ENCODE peak calls at places on chromosomes 6 and 20, in eight cellular contexts. Q is progenitor cell of endocrine pancreas; K is GM20000; B is PC-9; W is mesothelial cell of epicardium; T is CD4-positive, alpha-beta T cell; F is A549; D is A673. E is an unnamed sample.

GRCh38 chr6:77034161-77034560 is 429.1 kb downstream of the HTR1B start:
- DNase-seq in Q (no peak), K (no peak), B (peak), W (no peak), T (no peak), F (no peak), D (no peak), E (no peak)

GRCh38 chr20:4022386-4023350 is 7.3 kb upstream of the RNF24 start:
- DNase-seq in Q (no peak), K (no peak), B (no peak), W (no peak), T (no peak), F (no peak), D (no peak), E (peak)

GRCh38 chr6:76840025-76840745 is 623.1 kb downstream of the HTR1B start:
- DNase-seq in Q (no peak), K (no peak), B (no peak), W (no peak), T (no peak), F (no peak), D (no peak), E (no peak)

GRCh38 chr20:8862092-8862491 is 206.8 kb upstream of the PLCB4 start:
- DNase-seq in Q (no peak), K (no peak), B (no peak), W (no peak), T (no peak), F (no peak), D (no peak), E (no peak)

GRCh38 chr6:129670634-129671033 is 39.3 kb downstream of the ARHGAP18 start:
- DNase-seq in Q (no peak), K (no peak), B (no peak), W (no peak), T (no peak), F (no peak), D (no peak), E (no peak)

GRCh38 chr20:60046011-60046413 is 87.8 kb downstream of the CDH26 start:
- DNase-seq in Q (no peak), K (no peak), B (no peak), W (no peak), T (no peak), F (no peak), D (no peak), E (no peak)

GRCh38 chr6:108937170-108937569 is 88.9 kb downstream of the ARMC2 start:
- DNase-seq in Q (no peak), K (no peak), B (no peak), W (no peak), T (no peak), F (no peak), D (no peak), E (no peak)

GRCh38 chr6:142045380-142046270 is 87.1 kb upstream of the GJE1 start:
- DNase-seq in Q (no peak), K (no peak), B (no peak), W (no peak), T (no peak), F (peak), D (peak), E (no peak)

GRCh38 chr6:161272600-161273355 is 1.1 kb downstream of the AGPAT4 start:
- DNase-seq in Q (no peak), K (no peak), B (no peak), W (no peak), T (no peak), F (no peak), D (no peak), E (no peak)

GRCh38 chr20:555933-556332 is 12.3 kb upstream of the CSNK2A1 start:
- DNase-seq in Q (no peak), K (no peak), B (no peak), W (no peak), T (no peak), F (no peak), D (peak), E (no peak)

GRCh38 chr6:116971959-116972358 is 94.9 kb downstream of the RFX6 start:
- DNase-seq in Q (no peak), K (peak), B (peak), W (no peak), T (no peak), F (peak), D (peak), E (no peak)

GRCh38 chr20:64180673-64181072 is 16.4 kb downstream of the MYT1 start:
- DNase-seq in Q (no peak), K (no peak), B (no peak), W (no peak), T (no peak), F (no peak), D (no peak), E (no peak)

GRCh38 chr6:7725849-7726415 is at the start of gene BMP6:
- DNase-seq in Q (peak), K (peak), B (peak), W (peak), T (peak), F (peak), D (peak), E (peak)

GRCh38 chr20:330233-331149 is 5.1 kb downstream of the SOX12 start:
- DNase-seq in Q (peak), K (peak), B (peak), W (no peak), T (peak), F (peak), D (peak), E (peak)

GRCh38 chr6:76852776-76853175 is 610.5 kb downstream of the HTR1B start:
- DNase-seq in Q (no peak), K (no peak), B (no peak), W (no peak), T (no peak), F (no peak), D (no peak), E (no peak)

GRCh38 chr6:117440558-117441525 is 15.1 kb upstream of the ROS1 start:
- DNase-seq in Q (no peak), K (no peak), B (no peak), W (no peak), T (no peak), F (peak), D (no peak), E (no peak)

GRCh38 chr6:102026649-102027048 is 633.1 kb downstream of the GRIK2 start:
- DNase-seq in Q (no peak), K (no peak), B (no peak), W (no peak), T (no peak), F (peak), D (peak), E (no peak)

GRCh38 chr6:110048221-110048875 is 70.2 kb downstream of the GPR6 start:
- DNase-seq in Q (no peak), K (no peak), B (no peak), W (no peak), T (no peak), F (no peak), D (peak), E (peak)

GRCh38 chr20:35663813-35664543 is 722 bp downstream of the CPNE1 start:
- DNase-seq in Q (peak), K (peak), B (peak), W (no peak), T (peak), F (peak), D (peak), E (peak)

GRCh38 chr6:137241481-137242011 is 22.4 kb upstream of the IFNGR1 start:
- DNase-seq in Q (no peak), K (no peak), B (no peak), W (no peak), T (no peak), F (peak), D (no peak), E (no peak)

GRCh38 chr6:169725270-169726048 is 1.2 kb upstream of the PHF10 start:
- DNase-seq in Q (peak), K (no peak), B (peak), W (no peak), T (no peak), F (peak), D (no peak), E (no peak)

GRCh38 chr6:152531659-152532058 is 105.5 kb downstream of the SYNE1 start:
- DNase-seq in Q (no peak), K (no peak), B (no peak), W (no peak), T (no peak), F (no peak), D (no peak), E (no peak)

GRCh38 chr6:134029495-134030455 is 22.6 kb downstream of the SLC2A12 start:
- DNase-seq in Q (no peak), K (no peak), B (no peak), W (no peak), T (no peak), F (peak), D (no peak), E (no peak)

GRCh38 chr6:13523826-13524622 is 36.6 kb upstream of the GFOD1 start:
- DNase-seq in Q (no peak), K (no peak), B (no peak), W (no peak), T (no peak), F (no peak), D (no peak), E (no peak)

GRCh38 chr20:13356591-13356990 is 135.5 kb downstream of the ISM1 start:
- DNase-seq in Q (no peak), K (no peak), B (no peak), W (no peak), T (no peak), F (no peak), D (no peak), E (no peak)

GRCh38 chr6:110544472-110544871 is 68.1 kb upstream of the SLC22A16 start:
- DNase-seq in Q (no peak), K (no peak), B (no peak), W (no peak), T (no peak), F (no peak), D (no peak), E (no peak)

GRCh38 chr6:136923116-136923953 is 1.2 kb downstream of the SLC35D3 start:
- DNase-seq in Q (no peak), K (peak), B (no peak), W (no peak), T (no peak), F (no peak), D (no peak), E (peak)

GRCh38 chr20:30487947-30488926 is 769.2 kb upstream of the DEFB115 start:
- DNase-seq in Q (no peak), K (no peak), B (no peak), W (no peak), T (no peak), F (no peak), D (no peak), E (peak)

GRCh38 chr6:150267686-150268561 is 100.9 kb upstream of the IYD start:
- DNase-seq in Q (no peak), K (no peak), B (no peak), W (no peak), T (no peak), F (no peak), D (peak), E (no peak)

GRCh38 chr6:311679-312220 is 19.5 kb downstream of the DUSP22 start:
- DNase-seq in Q (no peak), K (no peak), B (no peak), W (no peak), T (no peak), F (no peak), D (no peak), E (no peak)

GRCh38 chr6:145960918-145961604 is 3.1 kb downstream of the SHPRH start:
- DNase-seq in Q (no peak), K (no peak), B (no peak), W (no peak), T (no peak), F (no peak), D (no peak), E (no peak)

GRCh38 chr6:35021014-35021413 is 120.1 kb downstream of the TCP11 start:
- DNase-seq in Q (no peak), K (no peak), B (no peak), W (no peak), T (no peak), F (no peak), D (no peak), E (no peak)

GRCh38 chr6:169695131-169695530 is 6.7 kb downstream of the WDR27 start:
- DNase-seq in Q (no peak), K (no peak), B (no peak), W (no peak), T (no peak), F (no peak), D (no peak), E (no peak)

GRCh38 chr6:158496700-158497099 is 63.2 kb upstream of the TMEM181 start:
- DNase-seq in Q (no peak), K (no peak), B (no peak), W (no peak), T (no peak), F (no peak), D (no peak), E (no peak)

GRCh38 chr6:35148167-35148741 is 7.1 kb upstream of the TCP11 start:
- DNase-seq in Q (no peak), K (no peak), B (no peak), W (no peak), T (no peak), F (no peak), D (peak), E (peak)

GRCh38 chr6:36618366-36619355 is 24.5 kb downstream of the SRSF3 start:
- DNase-seq in Q (no peak), K (no peak), B (no peak), W (no peak), T (no peak), F (no peak), D (no peak), E (no peak)

GRCh38 chr6:32047539-32047854 is 9.3 kb downstream of the CYP21A2 start:
- DNase-seq in Q (no peak), K (no peak), B (peak), W (no peak), T (no peak), F (no peak), D (no peak), E (no peak)

GRCh38 chr6:166591961-166592520 is 5.6 kb upstream of the RAMACL start:
- DNase-seq in Q (no peak), K (no peak), B (no peak), W (no peak), T (no peak), F (no peak), D (no peak), E (peak)
- TF ChIP-seq CTCF in Q (no peak), K (no peak), B (no peak), W (no peak), T (no peak), F (no peak), D (no peak), E (no peak)

DNA sequence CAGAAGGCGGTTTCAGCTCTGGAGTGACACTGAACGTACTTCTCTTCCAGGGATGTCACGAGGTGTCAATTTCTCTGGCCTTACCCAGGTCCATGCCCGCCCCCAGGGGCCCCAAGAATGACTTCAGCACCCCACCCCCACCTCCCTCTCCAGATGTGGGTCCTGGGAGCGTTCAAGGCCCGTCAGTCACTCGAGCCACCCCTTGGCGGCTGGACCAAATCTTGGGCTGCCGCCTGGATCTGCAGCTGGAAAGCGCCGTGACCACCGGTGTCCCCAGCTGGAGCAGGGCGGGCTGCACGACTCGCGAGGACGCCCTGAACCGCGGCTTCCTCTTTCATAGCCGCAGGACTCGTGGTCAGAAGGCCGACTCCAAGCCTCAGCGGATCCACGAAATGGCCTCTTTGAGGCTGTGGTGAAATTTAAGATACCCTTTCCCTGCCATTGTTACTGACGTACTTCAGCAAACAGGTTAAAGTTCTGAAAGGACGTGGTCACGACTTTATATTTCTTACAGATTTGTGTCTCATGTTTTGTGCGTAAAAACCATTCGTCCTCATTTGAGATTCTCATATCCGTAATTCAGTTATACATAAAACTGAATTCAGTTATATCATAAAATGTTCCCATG is 29.3 kb downstream of the TRIM38 start:
- DNase-seq in Q (peak), K (peak), B (peak), W (no peak), T (peak), F (peak), D (peak), E (peak)
- TF ChIP-seq CTCF in Q (no peak), K (no peak), B (no peak), W (no peak), T (no peak), F (no peak), D (no peak), E (no peak)

GRCh38 chr6:147787407-147787806 is 278.9 kb downstream of the SAMD5 start:
- DNase-seq in Q (no peak), K (no peak), B (no peak), W (no peak), T (no peak), F (no peak), D (peak), E (no peak)
- TF ChIP-seq CTCF in Q (no peak), K (no peak), B (no peak), W (no peak), T (no peak), F (no peak), D (peak), E (peak)

GRCh38 chr6:166330612-166331011 is 11.7 kb downstream of the SFT2D1 start:
- DNase-seq in Q (no peak), K (no peak), B (no peak), W (no peak), T (no peak), F (no peak), D (no peak), E (no peak)
- TF ChIP-seq CTCF in Q (peak), K (no peak), B (no peak), W (no peak), T (no peak), F (no peak), D (no peak), E (peak)

DNA sequence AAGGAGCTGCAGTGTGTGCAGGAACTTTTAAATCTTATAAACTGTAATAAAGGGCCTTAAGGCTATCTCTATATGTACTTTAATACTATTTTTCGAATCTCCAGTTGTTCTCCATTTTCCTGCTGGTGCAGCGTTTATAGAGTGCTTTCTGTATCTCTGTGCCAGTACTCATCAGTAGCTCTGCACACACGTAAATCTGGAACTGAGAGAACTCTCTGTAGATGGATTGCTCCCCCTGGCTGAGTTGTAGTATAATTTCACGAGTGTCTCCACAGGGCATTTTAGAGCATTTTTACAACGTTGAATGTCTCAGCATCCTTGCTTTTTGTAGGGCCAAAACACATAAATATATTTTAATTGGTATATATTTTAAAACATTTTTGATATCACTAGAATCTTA is 256.5 kb downstream of the TRDN start:
- DNase-seq in Q (no peak), K (no peak), B (no peak), W (no peak), T (no peak), F (peak), D (peak), E (no peak)
- TF ChIP-seq CTCF in Q (peak), K (no peak), B (peak), W (no peak), T (no peak), F (peak), D (peak), E (peak)

DNA sequence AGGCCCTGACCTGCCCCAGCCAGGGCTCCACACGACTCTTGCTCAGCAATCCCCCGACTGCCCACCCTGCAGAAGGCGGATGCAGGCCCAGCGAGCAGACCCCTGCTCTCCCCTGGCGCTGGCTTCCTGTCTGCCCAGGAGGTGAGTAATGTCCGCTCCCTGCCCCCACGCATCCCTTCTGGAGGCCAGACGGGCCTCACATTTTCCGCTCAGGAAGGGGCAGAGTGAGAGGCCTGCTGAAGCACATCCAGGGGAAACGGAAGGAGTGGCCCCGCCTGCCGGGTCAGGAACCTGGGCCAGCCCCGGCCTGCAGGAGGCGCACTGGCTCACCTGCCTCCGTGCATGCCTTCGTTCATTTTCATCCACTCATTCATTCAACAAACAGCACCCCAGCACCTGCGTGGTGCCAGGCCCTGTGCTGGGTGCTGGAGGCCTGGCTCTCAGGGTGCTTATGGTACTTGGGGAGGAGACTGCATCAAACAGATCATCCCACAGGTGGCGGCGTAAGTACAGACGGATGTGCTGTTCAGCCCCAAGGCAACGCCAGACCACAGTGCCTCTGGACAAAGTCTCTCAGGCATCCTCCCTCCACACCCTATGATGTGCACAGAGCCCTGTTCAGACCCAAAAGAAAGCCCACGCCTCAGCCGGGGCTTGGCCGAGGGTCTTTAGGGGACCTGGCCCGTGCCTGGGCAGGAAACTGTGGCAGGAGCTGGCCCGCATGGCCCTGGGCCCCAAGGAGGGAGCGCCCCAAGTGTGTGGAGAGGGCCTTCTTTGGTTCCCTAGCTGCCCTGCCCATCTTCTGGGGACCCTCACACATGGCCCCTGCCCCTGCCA is 112.1 kb downstream of the ASXL1 start:
- DNase-seq in Q (no peak), K (peak), B (no peak), W (no peak), T (peak), F (peak), D (peak), E (no peak)
- TF ChIP-seq CTCF in Q (peak), K (peak), B (peak), W (peak), T (peak), F (peak), D (peak), E (peak)

DNA sequence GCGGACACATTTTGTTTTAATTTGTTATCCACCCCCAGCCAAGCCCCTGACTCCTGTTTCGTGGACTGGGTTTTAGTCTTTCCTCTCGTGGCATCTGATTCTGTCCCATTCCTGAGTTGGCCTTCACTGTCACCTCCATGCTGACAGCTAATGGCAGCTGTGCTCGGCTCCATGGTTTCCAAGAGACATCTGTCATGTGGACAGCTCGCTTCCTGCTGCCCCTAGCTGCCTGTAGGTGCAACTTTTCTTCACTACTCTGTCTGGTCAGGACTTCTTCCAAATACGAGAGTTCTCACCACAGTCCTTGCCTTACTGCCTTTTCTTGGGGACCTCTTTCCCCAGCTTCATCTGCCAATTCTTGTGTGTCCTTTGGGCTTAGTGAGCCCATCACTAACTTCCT is 140.6 kb downstream of the F13A1 start:
- DNase-seq in Q (no peak), K (no peak), B (no peak), W (no peak), T (no peak), F (peak), D (no peak), E (no peak)
- TF ChIP-seq CTCF in Q (peak), K (no peak), B (no peak), W (no peak), T (no peak), F (no peak), D (no peak), E (no peak)